ENCODE peak calls at places on chromosomes 4 and X, in five cellular contexts. One of them, this sample, is unnamed.
A peak's percentile ranks its signal among the peaks of the same experiment; 100 is the strongest.

GRCh38 chrX:149504226-149504914 is 736 bp downstream of the IDS start:
- DNase-seq in sigmoid colon: no peak
- DNase-seq in effector memory CD4-positive, alpha-beta T cell: peak; percentile 64
- DNase-seq in keratinocyte: no peak
- DNase-seq in Peyer's patch: no peak
- DNase-seq in this sample: peak; percentile 29

GRCh38 chr4:139892973-139893736 is 227.5 kb downstream of the MGST2 start:
- DNase-seq in effector memory CD4-positive, alpha-beta T cell: no peak
- DNase-seq in Peyer's patch: no peak
- DNase-seq in sigmoid colon: no peak
- DNase-seq in keratinocyte: no peak
- DNase-seq in this sample: no peak

GRCh38 chr4:7423801-7424552 is 10.8 kb downstream of the PSAPL1 start:
- DNase-seq in keratinocyte: no peak
- DNase-seq in effector memory CD4-positive, alpha-beta T cell: no peak
- DNase-seq in sigmoid colon: peak; percentile 33
- DNase-seq in Peyer's patch: peak; percentile 31
- DNase-seq in this sample: peak; percentile 35

GRCh38 chr4:10192331-10192730 is 75.7 kb upstream of the WDR1 start:
- DNase-seq in effector memory CD4-positive, alpha-beta T cell: no peak
- DNase-seq in keratinocyte: no peak
- DNase-seq in Peyer's patch: no peak
- DNase-seq in sigmoid colon: no peak
- DNase-seq in this sample: no peak

GRCh38 chr4:8345946-8346814 is 76.6 kb downstream of the HTRA3 start:
- DNase-seq in Peyer's patch: no peak
- DNase-seq in sigmoid colon: peak; percentile 40
- DNase-seq in effector memory CD4-positive, alpha-beta T cell: no peak
- DNase-seq in keratinocyte: no peak
- DNase-seq in this sample: peak; percentile 62

GRCh38 chr4:24395937-24396336 is 188.4 kb downstream of the DHX15 start:
- DNase-seq in keratinocyte: no peak
- DNase-seq in effector memory CD4-positive, alpha-beta T cell: no peak
- DNase-seq in sigmoid colon: no peak
- DNase-seq in Peyer's patch: no peak
- DNase-seq in this sample: no peak

GRCh38 chrX:31435592-31435991 is 363.8 kb upstream of the FTHL17 start:
- DNase-seq in keratinocyte: no peak
- DNase-seq in Peyer's patch: peak; percentile 58
- DNase-seq in sigmoid colon: no peak
- DNase-seq in effector memory CD4-positive, alpha-beta T cell: no peak
- DNase-seq in this sample: no peak

GRCh38 chr4:2042207-2042946 is 16.8 kb upstream of the NAT8L start:
- DNase-seq in sigmoid colon: no peak
- DNase-seq in Peyer's patch: peak; percentile 58
- DNase-seq in keratinocyte: no peak
- DNase-seq in effector memory CD4-positive, alpha-beta T cell: no peak
- DNase-seq in this sample: peak; percentile 46

GRCh38 chr4:16695896-16696295 is 202.5 kb downstream of the LDB2 start:
- DNase-seq in sigmoid colon: no peak
- DNase-seq in effector memory CD4-positive, alpha-beta T cell: no peak
- DNase-seq in keratinocyte: no peak
- DNase-seq in Peyer's patch: no peak
- DNase-seq in this sample: no peak

GRCh38 chr4:105641876-105642275 is 66.6 kb downstream of the INTS12 start:
- DNase-seq in keratinocyte: no peak
- DNase-seq in Peyer's patch: no peak
- DNase-seq in sigmoid colon: no peak
- DNase-seq in effector memory CD4-positive, alpha-beta T cell: no peak
- DNase-seq in this sample: no peak

GRCh38 chr4:158630893-158631292 is 40.8 kb downstream of the C4orf46 start:
- DNase-seq in Peyer's patch: no peak
- DNase-seq in sigmoid colon: no peak
- DNase-seq in keratinocyte: no peak
- DNase-seq in effector memory CD4-positive, alpha-beta T cell: no peak
- DNase-seq in this sample: no peak

GRCh38 chr4:44535981-44536380 is 87.4 kb upstream of the KCTD8 start:
- DNase-seq in sigmoid colon: no peak
- DNase-seq in keratinocyte: no peak
- DNase-seq in Peyer's patch: no peak
- DNase-seq in effector memory CD4-positive, alpha-beta T cell: no peak
- DNase-seq in this sample: no peak

GRCh38 chr4:25697516-25697915 is 41.9 kb downstream of the SLC34A2 start:
- DNase-seq in Peyer's patch: no peak
- DNase-seq in effector memory CD4-positive, alpha-beta T cell: no peak
- DNase-seq in keratinocyte: no peak
- DNase-seq in sigmoid colon: no peak
- DNase-seq in this sample: no peak

GRCh38 chr4:126807132-126807531 is 825.6 kb upstream of the INTU start:
- DNase-seq in sigmoid colon: no peak
- DNase-seq in keratinocyte: peak; percentile 9
- DNase-seq in Peyer's patch: no peak
- DNase-seq in effector memory CD4-positive, alpha-beta T cell: no peak
- DNase-seq in this sample: no peak

DNA sequence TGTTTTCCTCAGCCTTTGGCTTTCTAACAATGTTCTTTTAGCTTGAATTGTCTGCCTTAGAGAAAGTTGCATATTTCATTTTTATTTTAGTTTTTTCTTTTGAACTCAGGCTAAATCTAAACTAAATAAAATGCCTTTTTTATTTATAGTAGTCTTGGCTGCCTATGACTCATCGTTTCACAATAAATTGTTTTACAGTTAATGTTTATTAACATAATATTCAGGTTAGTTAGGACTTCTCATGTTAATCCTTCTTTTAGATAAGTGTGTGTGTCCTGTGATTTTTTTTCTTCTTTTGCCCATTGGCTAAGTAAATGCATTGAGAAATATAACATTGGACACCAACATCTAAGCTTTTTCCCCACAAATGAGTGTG is 1.6 kb downstream of the RP2 start:
- DNase-seq in keratinocyte: no peak
- DNase-seq in effector memory CD4-positive, alpha-beta T cell: no peak
- DNase-seq in sigmoid colon: no peak
- DNase-seq in Peyer's patch: no peak
- DNase-seq in this sample: no peak
- H3K27ac ChIP-seq in keratinocyte: peak overlapping the region; percentile 55
- H3K27ac ChIP-seq in effector memory CD4-positive, alpha-beta T cell: no peak overlapping the region
- H3K27ac ChIP-seq in sigmoid colon: peak overlapping the region; percentile 86
- H3K27ac ChIP-seq in Peyer's patch: peak overlapping the region; percentile 92
- H3K27ac ChIP-seq in this sample: peak overlapping the region; percentile 89

DNA sequence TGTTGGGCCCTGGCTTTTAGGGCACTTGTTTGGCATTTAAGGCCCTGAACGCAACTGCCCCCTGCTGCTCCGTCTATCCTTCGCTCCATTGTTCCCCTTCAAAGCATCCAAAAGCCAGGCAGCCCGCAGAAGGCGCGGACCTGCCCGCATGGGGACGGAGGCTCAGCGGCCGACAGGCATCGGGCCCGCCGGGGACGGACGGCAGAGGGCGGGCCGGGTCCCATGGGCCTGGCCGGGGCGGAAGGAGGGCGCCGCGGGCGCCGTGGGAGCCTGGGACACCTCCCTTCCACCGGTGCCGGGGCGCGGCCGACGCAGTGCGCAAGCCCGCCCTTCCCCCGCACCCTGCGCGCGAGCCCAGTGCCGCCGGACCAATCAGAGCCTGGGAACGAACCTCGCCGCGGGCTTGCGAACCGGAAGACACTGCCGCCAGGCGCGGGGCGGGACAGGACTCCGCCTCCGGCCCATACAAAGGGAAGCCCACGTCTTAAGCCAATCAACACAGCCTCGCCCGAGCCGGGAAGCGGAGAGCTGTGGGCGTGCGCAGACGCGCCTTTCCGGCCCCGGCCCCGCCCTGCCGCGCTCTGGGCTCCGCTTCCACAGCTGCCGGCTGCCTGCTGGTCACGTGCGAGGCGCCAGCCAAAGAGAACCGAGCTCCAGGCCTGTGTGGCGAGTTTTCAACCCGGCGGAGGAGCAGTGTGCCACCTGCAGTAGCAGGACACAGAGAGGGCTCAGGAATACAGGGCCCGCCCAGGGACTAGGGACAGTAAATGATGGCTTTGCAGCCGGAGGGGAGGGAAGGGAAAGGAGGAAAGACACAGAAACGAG is 2.1 kb upstream of the ARHGAP4 start:
- DNase-seq in sigmoid colon: peak; percentile 98
- DNase-seq in Peyer's patch: peak; percentile 95
- DNase-seq in effector memory CD4-positive, alpha-beta T cell: peak; percentile 95
- DNase-seq in keratinocyte: peak; percentile 84
- DNase-seq in this sample: peak; percentile 95
- H3K4me1 ChIP-seq in sigmoid colon: peaks cover 29% of the 10 kb centered on the region
- H3K4me1 ChIP-seq in Peyer's patch: no peaks in the 10 kb centered on the region
- H3K4me1 ChIP-seq in effector memory CD4-positive, alpha-beta T cell: peaks cover 24% of the 10 kb centered on the region
- H3K4me1 ChIP-seq in keratinocyte: peaks cover 11% of the 10 kb centered on the region
- H3K4me1 ChIP-seq in this sample: no peaks in the 10 kb centered on the region

DNA sequence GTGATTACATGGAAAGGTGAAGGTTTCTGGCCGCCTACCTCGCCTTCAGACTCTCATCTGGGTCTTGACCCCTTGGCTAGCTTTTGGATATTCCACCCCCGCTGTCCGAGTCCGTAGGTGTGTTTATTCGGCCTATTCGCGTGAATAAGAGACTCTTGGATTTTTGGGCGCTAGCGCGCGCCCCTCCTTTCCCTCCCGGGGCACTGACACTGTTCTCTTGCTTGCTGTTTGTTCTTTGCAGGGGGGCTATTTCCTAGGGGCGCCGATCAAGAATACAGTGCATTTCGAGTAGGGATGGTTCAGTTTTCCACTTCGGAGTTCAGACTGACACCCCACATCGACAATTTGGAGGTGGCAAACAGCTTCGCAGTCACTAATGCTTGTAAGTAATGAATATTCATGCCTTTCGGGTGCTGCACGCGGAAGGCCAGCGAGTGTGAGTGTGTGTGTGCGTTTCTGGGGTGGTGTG is 932 bp downstream of the GRIA2 start:
- DNase-seq in keratinocyte: no peak
- DNase-seq in Peyer's patch: peak; percentile 11
- DNase-seq in sigmoid colon: no peak
- DNase-seq in effector memory CD4-positive, alpha-beta T cell: no peak
- DNase-seq in this sample: no peak
- H3K4me3 ChIP-seq in keratinocyte: no peak overlapping the region
- H3K4me3 ChIP-seq in Peyer's patch: no peak overlapping the region
- H3K4me3 ChIP-seq in sigmoid colon: no peak overlapping the region
- H3K4me3 ChIP-seq in effector memory CD4-positive, alpha-beta T cell: no peak overlapping the region
- H3K4me3 ChIP-seq in this sample: no peak overlapping the region

GRCh38 chr4:13920111-13920875 is 292.8 kb upstream of the BOD1L1 start:
- DNase-seq in sigmoid colon: no peak
- DNase-seq in effector memory CD4-positive, alpha-beta T cell: no peak
- DNase-seq in Peyer's patch: no peak
- DNase-seq in keratinocyte: peak; percentile 95
- DNase-seq in this sample: no peak

GRCh38 chr4:13919021-13919441 is 291.5 kb upstream of the BOD1L1 start:
- DNase-seq in sigmoid colon: peak; percentile 76
- DNase-seq in Peyer's patch: no peak
- DNase-seq in keratinocyte: no peak
- DNase-seq in effector memory CD4-positive, alpha-beta T cell: no peak
- DNase-seq in this sample: no peak

GRCh38 chr4:13917010-13917409 is 289.5 kb upstream of the BOD1L1 start:
- DNase-seq in keratinocyte: no peak
- DNase-seq in effector memory CD4-positive, alpha-beta T cell: no peak
- DNase-seq in sigmoid colon: no peak
- DNase-seq in Peyer's patch: no peak
- DNase-seq in this sample: no peak

GRCh38 chr4:13920901-13921300 is 293.4 kb upstream of the BOD1L1 start:
- DNase-seq in effector memory CD4-positive, alpha-beta T cell: no peak
- DNase-seq in sigmoid colon: peak; percentile 66
- DNase-seq in keratinocyte: peak; percentile 98
- DNase-seq in Peyer's patch: no peak
- DNase-seq in this sample: no peak

GRCh38 chr4:13918110-13918509 is 290.6 kb upstream of the BOD1L1 start:
- DNase-seq in sigmoid colon: peak; percentile 70
- DNase-seq in keratinocyte: peak; percentile 96
- DNase-seq in Peyer's patch: no peak
- DNase-seq in effector memory CD4-positive, alpha-beta T cell: no peak
- DNase-seq in this sample: no peak
- H3K27ac ChIP-seq in sigmoid colon: peak overlapping the region; percentile 90
- H3K27ac ChIP-seq in keratinocyte: peak overlapping the region; percentile 48
- H3K27ac ChIP-seq in Peyer's patch: no peak overlapping the region
- H3K27ac ChIP-seq in effector memory CD4-positive, alpha-beta T cell: no peak overlapping the region
- H3K27ac ChIP-seq in this sample: no peak overlapping the region

GRCh38 chr4:103050736-103051436 is 25.7 kb downstream of the SLC9B2 start:
- DNase-seq in keratinocyte: no peak
- DNase-seq in Peyer's patch: no peak
- DNase-seq in sigmoid colon: no peak
- DNase-seq in effector memory CD4-positive, alpha-beta T cell: no peak
- DNase-seq in this sample: no peak
- H3K4me1 ChIP-seq in keratinocyte: no peaks in the 10 kb centered on the region
- H3K4me1 ChIP-seq in Peyer's patch: no peaks in the 10 kb centered on the region
- H3K4me1 ChIP-seq in sigmoid colon: no peaks in the 10 kb centered on the region
- H3K4me1 ChIP-seq in effector memory CD4-positive, alpha-beta T cell: no peaks in the 10 kb centered on the region
- H3K4me1 ChIP-seq in this sample: no peaks in the 10 kb centered on the region

GRCh38 chr4:147739239-147739823 is 7.4 kb downstream of the ARHGAP10 start:
- DNase-seq in effector memory CD4-positive, alpha-beta T cell: no peak
- DNase-seq in Peyer's patch: no peak
- DNase-seq in keratinocyte: no peak
- DNase-seq in sigmoid colon: no peak
- DNase-seq in this sample: no peak

GRCh38 chr4:147737623-147738022 is 5.7 kb downstream of the ARHGAP10 start:
- DNase-seq in effector memory CD4-positive, alpha-beta T cell: no peak
- DNase-seq in Peyer's patch: no peak
- DNase-seq in sigmoid colon: no peak
- DNase-seq in keratinocyte: no peak
- DNase-seq in this sample: no peak

GRCh38 chr4:147741190-147741788 is 9.4 kb downstream of the ARHGAP10 start:
- DNase-seq in Peyer's patch: no peak
- DNase-seq in keratinocyte: no peak
- DNase-seq in effector memory CD4-positive, alpha-beta T cell: no peak
- DNase-seq in sigmoid colon: no peak
- DNase-seq in this sample: no peak

GRCh38 chr4:147736458-147736857 is 4.6 kb downstream of the ARHGAP10 start:
- DNase-seq in keratinocyte: no peak
- DNase-seq in effector memory CD4-positive, alpha-beta T cell: no peak
- DNase-seq in sigmoid colon: no peak
- DNase-seq in Peyer's patch: no peak
- DNase-seq in this sample: no peak

GRCh38 chr4:147740176-147740575 is 8.3 kb downstream of the ARHGAP10 start:
- DNase-seq in sigmoid colon: no peak
- DNase-seq in effector memory CD4-positive, alpha-beta T cell: no peak
- DNase-seq in keratinocyte: no peak
- DNase-seq in Peyer's patch: no peak
- DNase-seq in this sample: no peak
- H3K4me3 ChIP-seq in sigmoid colon: no peak overlapping the region
- H3K4me3 ChIP-seq in effector memory CD4-positive, alpha-beta T cell: no peak overlapping the region
- H3K4me3 ChIP-seq in keratinocyte: no peak overlapping the region
- H3K4me3 ChIP-seq in Peyer's patch: no peak overlapping the region
- H3K4me3 ChIP-seq in this sample: no peak overlapping the region